ENCODE peak calls at places on chromosomes 13 and 19, in four cellular contexts. S, R, P and W are unnamed samples.

GRCh38 chr13:49669735-49670309 is 21.5 kb downstream of the EBPL start:
- DNase-seq in S (peak), R (no peak), P (peak), W (peak)

GRCh38 chr19:55080121-55080914 is 4.6 kb downstream of the EPS8L1 start:
- DNase-seq in S (peak), R (no peak), P (peak), W (peak)

GRCh38 chr13:67147257-67148218 is 82.6 kb downstream of the PCDH9 start:
- DNase-seq in S (no peak), R (no peak), P (no peak), W (no peak)

GRCh38 chr13:47499358-47500150 is 501.5 kb downstream of the SUCLA2 start:
- DNase-seq in S (no peak), R (no peak), P (no peak), W (no peak)

GRCh38 chr13:94677799-94678198 is 34.5 kb downstream of the SOX21 start:
- DNase-seq in S (no peak), R (no peak), P (no peak), W (no peak)

GRCh38 chr19:35776102-35776788 is 881 bp downstream of the ARHGAP33 start:
- DNase-seq in S (no peak), R (no peak), P (no peak), W (no peak)

GRCh38 chr19:35045667-35046300 is 4.3 kb downstream of the HPN start:
- DNase-seq in S (peak), R (peak), P (no peak), W (peak)

GRCh38 chr19:56748443-56748842 is 76.9 kb upstream of the ZNF835 start:
- DNase-seq in S (peak), R (no peak), P (peak), W (peak)

GRCh38 chr19:58451358-58452101 is at the start of gene ZNF324B:
- DNase-seq in S (peak), R (peak), P (peak), W (peak)

GRCh38 chr19:17841810-17842662 is 5.7 kb downstream of the JAK3 start:
- DNase-seq in S (peak), R (no peak), P (no peak), W (peak)

GRCh38 chr19:327291-328024 is 17.1 kb downstream of the MIER2 start:
- DNase-seq in S (no peak), R (no peak), P (no peak), W (no peak)

GRCh38 chr13:34347784-34348573 is 530.0 kb downstream of the RFC3 start:
- DNase-seq in S (no peak), R (no peak), P (peak), W (no peak)

GRCh38 chr19:46913198-46913851 is 52.5 kb downstream of the ARHGAP35 start:
- DNase-seq in S (no peak), R (no peak), P (no peak), W (no peak)

GRCh38 chr13:59103004-59103768 is 1060.5 kb downstream of the DIAPH3 start:
- DNase-seq in S (peak), R (no peak), P (no peak), W (no peak)
- TF ChIP-seq PBX3 in S (no peak), R (no peak), P (no peak), W (no peak)

DNA sequence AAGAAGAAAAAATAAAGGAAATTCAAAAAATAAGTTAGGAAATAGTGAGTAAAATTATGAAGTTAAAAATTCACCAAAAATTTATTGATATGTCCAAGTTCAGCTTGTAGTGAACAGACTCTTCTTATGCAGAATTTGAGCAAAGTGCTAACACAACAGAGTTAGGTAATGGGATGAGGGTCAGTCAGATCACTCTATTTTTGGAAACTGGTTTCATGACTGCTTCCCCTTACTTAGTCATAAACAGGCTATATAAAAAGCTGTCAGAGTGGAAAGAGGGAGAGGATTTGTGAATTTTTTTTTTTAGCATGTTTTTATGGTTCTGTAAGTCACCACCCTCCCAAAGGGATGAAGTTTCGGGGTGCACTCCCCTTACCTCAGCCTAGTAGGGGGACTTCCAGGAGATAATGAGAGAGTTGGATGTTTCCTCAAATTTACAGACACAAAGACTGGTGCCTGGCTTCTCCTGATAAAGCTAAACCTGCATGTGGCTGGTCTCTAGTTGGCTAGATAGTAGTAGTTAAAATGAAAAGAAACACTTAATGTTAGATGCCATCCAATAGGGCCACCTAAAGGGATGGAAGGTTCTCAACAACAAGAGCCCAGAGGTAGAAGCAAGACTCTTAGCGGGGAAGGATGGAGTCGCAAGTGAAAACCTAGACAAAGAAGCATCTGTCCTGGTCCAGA is 4.5 kb downstream of the CPB2 start:
- DNase-seq in S (no peak), R (no peak), P (no peak), W (no peak)
- TF ChIP-seq PBX3 in S (no peak), R (no peak), P (no peak), W (no peak)

GRCh38 chr13:20721454-20722357 is 18.2 kb downstream of the IL17D start:
- DNase-seq in S (peak), R (no peak), P (no peak), W (no peak)
- TF ChIP-seq PBX3 in S (no peak), R (no peak), P (no peak), W (no peak)

GRCh38 chr13:112247471-112248405 is 128.4 kb upstream of the SPACA7 start:
- DNase-seq in S (no peak), R (no peak), P (no peak), W (no peak)
- TF ChIP-seq PBX3 in S (no peak), R (no peak), P (no peak), W (no peak)

DNA sequence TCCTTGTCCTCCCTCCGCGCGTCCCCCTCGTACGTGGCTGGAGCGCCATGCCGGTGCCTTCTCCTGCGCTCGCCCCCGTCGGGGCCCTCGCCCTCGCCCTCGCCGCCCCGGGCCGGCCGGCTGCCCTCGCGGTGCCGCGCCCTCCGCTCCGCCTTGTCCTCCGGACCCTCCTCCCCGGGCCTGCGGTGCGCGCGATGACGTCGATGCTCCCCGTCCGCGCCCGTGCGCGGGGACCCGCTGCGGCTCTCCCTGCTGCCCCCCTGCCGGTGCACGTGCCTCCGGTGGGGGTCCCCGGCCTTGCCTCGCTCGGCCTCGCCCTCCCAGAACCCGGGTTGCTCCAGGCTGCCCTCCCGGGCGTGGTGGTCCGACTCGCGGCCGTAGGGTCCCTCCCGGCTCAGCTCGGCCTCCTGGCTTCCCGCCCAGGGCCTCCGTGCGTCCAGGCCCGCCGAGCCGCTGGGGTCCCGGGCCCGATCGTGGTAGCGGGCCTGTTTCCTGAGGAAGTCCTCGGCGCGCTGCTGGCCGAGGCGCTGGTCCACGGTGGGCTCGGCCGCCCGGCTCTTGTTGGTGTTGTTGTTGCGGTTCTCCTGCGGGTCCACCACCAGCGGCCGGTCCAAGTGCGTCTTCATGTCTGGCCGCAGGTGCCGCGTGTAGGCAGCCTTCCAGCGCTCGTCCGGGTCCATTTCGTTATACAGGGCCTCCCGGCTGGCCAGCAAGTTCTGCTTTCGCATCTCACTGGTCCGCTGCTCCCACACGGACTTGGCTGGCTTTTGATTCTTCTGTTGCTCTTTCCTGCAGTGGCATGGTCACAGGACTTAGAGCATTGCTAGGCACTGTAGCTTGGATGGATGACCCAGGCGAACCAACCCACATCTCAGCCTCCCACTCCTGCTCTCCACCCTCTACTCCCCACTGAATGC is 148.6 kb downstream of the IER2 start:
- DNase-seq in S (peak), R (no peak), P (no peak), W (no peak)
- TF ChIP-seq PBX3 in S (no peak), R (no peak), P (no peak), W (no peak)

GRCh38 chr19:42089191-42089750 is 13.3 kb downstream of the ZNF574 start:
- DNase-seq in S (no peak), R (no peak), P (no peak), W (no peak)
- TF ChIP-seq PBX3 in S (no peak), R (no peak), P (no peak), W (no peak)

GRCh38 chr13:102597029-102598015 is 536 bp downstream of the TPP2 start:
- DNase-seq in S (peak), R (no peak), P (no peak), W (no peak)
- TF ChIP-seq PBX3 in S (no peak), R (no peak), P (no peak), W (no peak)

GRCh38 chr13:112226320-112227002 is 149.7 kb upstream of the SPACA7 start:
- DNase-seq in S (no peak), R (no peak), P (no peak), W (no peak)

GRCh38 chr13:112231451-112232083 is 144.6 kb upstream of the SPACA7 start:
- DNase-seq in S (no peak), R (no peak), P (no peak), W (no peak)

GRCh38 chr13:112229992-112230872 is 145.9 kb upstream of the SPACA7 start:
- DNase-seq in S (no peak), R (no peak), P (no peak), W (no peak)

GRCh38 chr13:112227031-112227430 is 149.1 kb upstream of the SPACA7 start:
- DNase-seq in S (no peak), R (no peak), P (no peak), W (no peak)

DNA sequence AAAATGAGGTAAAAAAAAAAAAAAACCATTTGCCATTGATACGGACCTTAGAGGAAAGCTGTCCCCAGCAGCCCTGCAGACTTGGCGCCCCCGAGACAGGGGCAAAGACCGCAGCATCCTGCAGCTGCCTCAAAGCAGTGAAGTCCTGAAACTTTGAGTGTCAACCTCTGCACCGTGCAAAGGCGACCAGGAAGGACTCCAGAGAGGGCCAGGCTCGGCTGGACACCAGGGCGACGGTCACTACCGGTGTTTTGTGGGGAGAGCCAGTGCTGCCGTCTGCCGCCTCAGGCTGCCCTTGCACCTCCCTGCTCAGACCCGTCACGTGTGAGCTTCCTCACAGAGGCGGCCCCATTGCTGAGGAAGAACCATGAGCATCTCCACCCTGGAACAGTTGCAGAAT is 146.7 kb upstream of the SPACA7 start:
- DNase-seq in S (no peak), R (no peak), P (no peak), W (no peak)
- TF ChIP-seq PBX3 in S (no peak), R (no peak), P (no peak), W (no peak)